ENCODE peak calls at places on chromosomes 2 and 18, in ten cellular contexts. O, M, Y, V, B, C, J, D, Q and I are unnamed samples.

GRCh38 chr2:239102266-239102665 is 254.4 kb downstream of the TWIST2 start:
- DNase-seq in O (no peak), M (no peak), Y (no peak), V (no peak), B (no peak), C (no peak), J (no peak), D (no peak), Q (no peak), I (no peak)

GRCh38 chr2:74216642-74217041 is 18.2 kb downstream of the MTHFD2 start:
- DNase-seq in O (no peak), M (no peak), Y (no peak), V (no peak), B (no peak), C (no peak), J (no peak), D (no peak), Q (no peak), I (no peak)

GRCh38 chr2:240392084-240392947 is 43.1 kb upstream of the GPC1 start:
- DNase-seq in O (no peak), M (peak), Y (no peak), V (no peak), B (no peak), C (no peak), J (peak), D (no peak), Q (no peak), I (no peak)

GRCh38 chr2:189092936-189093335 is 86.6 kb downstream of the COL5A2 start:
- DNase-seq in O (no peak), M (peak), Y (no peak), V (no peak), B (no peak), C (peak), J (peak), D (peak), Q (no peak), I (no peak)

GRCh38 chr2:143545643-143546275 is 416.5 kb downstream of the ARHGAP15 start:
- DNase-seq in O (no peak), M (no peak), Y (no peak), V (no peak), B (no peak), C (no peak), J (no peak), D (peak), Q (no peak), I (no peak)

GRCh38 chr2:217685255-217685605 is 317.6 kb downstream of the TNS1 start:
- DNase-seq in O (no peak), M (peak), Y (no peak), V (peak), B (no peak), C (peak), J (peak), D (peak), Q (peak), I (no peak)

GRCh38 chr18:50104421-50104820 is 90.5 kb downstream of the MYO5B start:
- DNase-seq in O (no peak), M (no peak), Y (no peak), V (no peak), B (no peak), C (no peak), J (no peak), D (no peak), Q (no peak), I (no peak)

GRCh38 chr18:58455318-58455950 is 173.5 kb downstream of the ALPK2 start:
- DNase-seq in O (no peak), M (no peak), Y (no peak), V (peak), B (no peak), C (no peak), J (no peak), D (no peak), Q (no peak), I (no peak)

GRCh38 chr2:240919786-240920782 is 13.9 kb downstream of the CROCC2 start:
- DNase-seq in O (peak), M (peak), Y (no peak), V (peak), B (no peak), C (peak), J (peak), D (no peak), Q (no peak), I (no peak)

DNA sequence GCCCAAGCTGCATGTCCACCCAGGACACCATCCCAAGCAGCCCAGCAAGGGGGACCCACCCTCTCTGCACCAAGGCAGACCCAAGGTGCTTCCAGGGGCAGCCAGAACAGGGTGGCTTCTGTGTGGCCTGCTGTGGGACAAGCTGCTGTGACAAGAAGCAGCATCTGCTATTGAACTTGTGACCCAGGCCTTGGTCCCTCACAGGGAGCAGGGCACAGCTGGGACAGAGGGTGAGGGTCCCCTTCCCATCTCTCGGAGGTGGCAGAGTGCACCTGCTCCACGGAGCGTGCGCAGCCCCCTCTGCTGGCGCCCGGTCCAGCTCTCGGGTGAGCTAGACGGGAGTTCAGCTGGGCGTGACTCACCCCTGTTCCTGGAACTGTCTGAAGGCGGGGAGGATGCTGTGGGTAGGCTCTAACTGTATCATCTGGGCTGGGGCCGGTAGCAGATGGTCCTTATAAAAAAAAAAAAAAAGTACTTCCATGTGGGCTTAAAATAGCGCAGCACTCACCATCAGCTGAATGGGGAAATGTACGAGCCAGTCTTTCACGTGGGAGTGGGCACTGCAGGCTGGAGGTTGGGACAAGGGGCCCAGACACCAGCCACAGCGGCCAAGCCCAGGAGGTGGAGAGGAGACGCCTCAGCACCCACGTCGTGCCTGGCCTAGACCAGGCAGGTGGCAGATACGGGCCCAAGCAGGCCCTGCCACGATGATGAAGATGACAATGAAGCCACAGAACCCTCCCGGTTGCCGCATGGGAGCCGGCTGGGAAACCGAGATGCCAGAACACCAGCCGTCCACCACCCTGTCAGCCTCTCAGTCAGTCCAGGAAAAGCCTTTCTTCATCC is 136.8 kb upstream of the ID2 start:
- DNase-seq in O (peak), M (peak), Y (peak), V (peak), B (peak), C (peak), J (peak), D (peak), Q (peak), I (peak)
- TF ChIP-seq POLR2A in O (no peak), M (no peak), Y (peak), V (no peak), B (no peak), C (no peak), J (no peak), D (no peak), Q (no peak), I (peak)

DNA sequence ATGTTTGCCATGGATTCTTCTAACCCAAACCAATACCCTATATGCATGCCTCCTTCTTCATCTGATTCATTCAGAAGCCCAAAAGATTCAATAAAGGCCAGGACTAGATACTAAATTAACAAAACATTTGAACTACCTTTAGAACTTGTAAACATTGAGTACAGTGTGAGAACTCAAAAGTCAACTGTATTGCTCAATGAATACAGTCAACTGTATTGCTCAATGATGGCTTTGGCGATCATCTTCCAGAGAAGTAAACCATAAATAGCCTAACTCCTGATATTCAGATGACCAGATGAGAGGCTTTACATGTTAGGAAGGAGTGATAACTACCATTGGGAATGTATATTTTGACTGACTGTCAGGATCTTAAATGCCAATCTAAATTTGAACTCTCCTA is 206.5 kb upstream of the ITGA4 start:
- DNase-seq in O (no peak), M (no peak), Y (no peak), V (no peak), B (no peak), C (no peak), J (no peak), D (no peak), Q (no peak), I (no peak)
- TF ChIP-seq POLR2A in O (no peak), M (no peak), Y (no peak), V (no peak), B (no peak), C (no peak), J (no peak), D (no peak), Q (no peak), I (no peak)

DNA sequence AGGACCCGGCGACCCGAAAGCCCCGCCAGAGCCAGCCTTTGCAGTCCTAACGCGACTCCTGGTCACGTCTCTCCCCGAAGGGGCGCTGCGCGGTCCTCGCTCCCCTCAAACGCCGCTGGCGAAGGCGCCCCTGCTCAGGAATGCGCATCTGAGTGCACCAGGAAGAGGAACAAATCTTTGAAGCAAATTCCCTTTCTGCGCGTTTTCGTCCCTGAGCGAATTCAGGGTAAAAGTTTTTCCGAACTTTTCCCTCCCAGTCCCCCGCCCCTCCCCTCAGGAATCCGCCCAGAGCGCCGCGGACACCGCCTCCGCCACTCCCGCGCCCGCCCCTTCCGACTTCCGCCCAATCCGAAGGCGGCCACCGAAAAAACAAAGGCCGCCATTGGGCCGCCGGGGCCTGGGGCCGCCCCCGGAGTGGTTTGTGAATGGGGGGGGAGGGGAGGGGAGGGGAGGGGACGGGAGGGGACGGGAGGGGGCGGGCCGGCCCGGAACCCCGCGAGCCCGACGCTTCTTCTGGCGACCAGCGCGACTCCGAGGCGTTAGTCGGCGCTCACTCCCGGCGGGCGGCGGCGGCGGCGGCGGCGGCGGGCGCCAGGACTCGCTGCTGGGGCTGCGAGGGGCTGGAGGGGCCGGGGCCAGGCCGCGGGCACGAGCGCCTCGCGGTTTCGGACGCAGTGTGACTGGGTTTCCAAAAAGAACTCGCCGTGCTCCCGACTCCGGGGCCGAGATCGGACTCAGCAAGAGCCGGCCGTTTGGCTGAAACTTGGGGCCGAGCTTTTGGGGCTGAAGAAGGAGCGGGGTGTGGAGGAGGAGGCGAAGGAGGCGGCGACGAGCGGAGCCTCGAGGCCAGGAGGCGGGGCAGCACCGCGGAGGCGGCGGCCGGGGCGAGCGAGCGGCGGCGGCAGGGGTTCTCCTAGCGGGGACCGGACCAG is at the start of gene FZD7:
- DNase-seq in O (peak), M (peak), Y (peak), V (peak), B (peak), C (no peak), J (peak), D (peak), Q (peak), I (peak)
- TF ChIP-seq POLR2A in O (peak), M (peak), Y (no peak), V (no peak), B (no peak), C (no peak), J (peak), D (peak), Q (peak), I (no peak)

GRCh38 chr18:48539406-48540328 is 836 bp downstream of the CTIF start:
- DNase-seq in O (peak), M (peak), Y (peak), V (peak), B (no peak), C (peak), J (peak), D (peak), Q (peak), I (peak)
- TF ChIP-seq POLR2A in O (no peak), M (no peak), Y (no peak), V (no peak), B (no peak), C (no peak), J (no peak), D (peak), Q (no peak), I (no peak)

DNA sequence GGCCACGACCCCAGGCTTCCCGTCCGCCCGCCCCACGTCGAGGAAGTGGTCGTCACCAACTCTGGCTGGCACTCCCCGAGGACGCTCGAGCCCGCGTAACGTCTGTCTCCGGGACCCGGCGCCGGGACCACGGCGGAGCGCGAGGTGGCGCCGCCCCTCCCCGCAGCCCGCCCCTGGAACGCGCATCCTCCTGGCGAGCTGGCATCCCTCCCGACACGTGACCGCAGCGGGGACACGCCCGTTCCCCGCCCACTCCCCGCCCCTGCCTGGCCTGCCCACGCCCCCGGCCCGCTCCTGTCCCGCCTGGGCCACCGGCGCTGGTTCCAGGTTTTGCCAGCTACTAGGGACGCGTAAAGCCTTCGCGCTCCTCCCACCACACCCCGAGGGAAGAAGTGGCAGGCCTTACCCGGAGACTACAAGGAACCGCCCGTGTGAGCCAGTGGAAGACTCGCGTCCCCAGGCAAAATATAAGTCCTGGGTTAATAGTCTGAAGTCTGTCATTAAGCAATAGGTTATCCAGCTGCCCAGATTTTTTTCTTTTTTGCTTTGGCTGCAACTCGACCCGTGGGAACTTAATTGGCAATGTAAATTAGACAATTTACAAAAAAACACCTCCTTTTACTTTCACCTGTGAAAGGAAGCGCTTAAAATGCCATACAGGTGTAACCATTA is at the start of gene OSBPL1A:
- DNase-seq in O (peak), M (peak), Y (peak), V (peak), B (peak), C (peak), J (peak), D (peak), Q (peak), I (peak)
- TF ChIP-seq POLR2A in O (no peak), M (no peak), Y (no peak), V (no peak), B (peak), C (no peak), J (peak), D (peak), Q (peak), I (no peak)

GRCh38 chr2:136049991-136050573 is 64.7 kb upstream of the DARS1 start:
- DNase-seq in O (no peak), M (no peak), Y (no peak), V (no peak), B (no peak), C (no peak), J (no peak), D (no peak), Q (no peak), I (no peak)
- TF ChIP-seq POLR2A in O (no peak), M (no peak), Y (no peak), V (no peak), B (no peak), C (no peak), J (no peak), D (no peak), Q (no peak), I (no peak)

GRCh38 chr2:223633656-223634055 is 31.5 kb upstream of the SCG2 start:
- DNase-seq in O (no peak), M (no peak), Y (no peak), V (no peak), B (no peak), C (no peak), J (no peak), D (no peak), Q (no peak), I (no peak)

GRCh38 chr2:223635080-223635479 is 32.9 kb upstream of the SCG2 start:
- DNase-seq in O (no peak), M (no peak), Y (no peak), V (no peak), B (no peak), C (no peak), J (no peak), D (peak), Q (no peak), I (no peak)

GRCh38 chr2:223632826-223633225 is 30.7 kb upstream of the SCG2 start:
- DNase-seq in O (no peak), M (no peak), Y (no peak), V (no peak), B (no peak), C (no peak), J (no peak), D (no peak), Q (no peak), I (no peak)
- TF ChIP-seq POLR2A in O (no peak), M (no peak), Y (no peak), V (no peak), B (no peak), C (no peak), J (no peak), D (no peak), Q (no peak), I (no peak)

DNA sequence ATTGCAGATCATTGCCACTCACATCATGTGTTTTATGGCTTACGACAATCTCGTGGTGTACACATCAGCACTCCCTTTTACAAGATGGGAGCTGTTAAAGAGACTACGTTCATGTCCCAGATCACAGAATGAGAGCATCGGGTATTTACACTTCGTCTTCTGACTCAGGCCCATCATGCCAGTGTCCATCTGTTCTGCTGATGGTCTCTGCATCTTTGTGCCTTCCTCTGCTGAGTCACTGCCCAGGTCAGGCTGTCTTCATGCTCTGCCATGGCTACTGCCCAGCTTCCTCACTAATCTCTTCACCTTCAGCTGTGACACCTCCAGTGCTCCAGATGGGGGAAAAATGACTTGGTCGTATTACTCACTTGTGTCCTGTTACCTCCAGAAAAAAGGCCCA is 334.3 kb downstream of the SOCS6 start:
- DNase-seq in O (no peak), M (no peak), Y (no peak), V (no peak), B (no peak), C (no peak), J (no peak), D (no peak), Q (no peak), I (no peak)
- TF ChIP-seq POLR2A in O (no peak), M (no peak), Y (no peak), V (no peak), B (no peak), C (no peak), J (no peak), D (no peak), Q (no peak), I (no peak)

GRCh38 chr18:11909597-11910026 is 1.5 kb upstream of the MPPE1 start:
- DNase-seq in O (no peak), M (no peak), Y (no peak), V (no peak), B (no peak), C (no peak), J (no peak), D (peak), Q (no peak), I (no peak)
- TF ChIP-seq POLR2A in O (no peak), M (no peak), Y (no peak), V (no peak), B (no peak), C (no peak), J (no peak), D (no peak), Q (no peak), I (no peak)